ENCODE peak calls at places on chromosomes 16 and 17, in five cellular contexts. E is CD4-positive, alpha-beta T cell; K is keratinocyte; Q is pancreas; H is GM23338. F is an unnamed sample.

GRCh38 chr16:25024900-25025299 is 9.7 kb upstream of the ARHGAP17 start:
- DNase-seq in H (no peak), E (no peak), K (no peak), Q (no peak), F (no peak)

GRCh38 chr16:53429221-53429943 is 4.9 kb upstream of the RBL2 start:
- DNase-seq in E (no peak), H (no peak), K (no peak), Q (peak; percentile 36), F (no peak)

GRCh38 chr16:79519448-79519847 is 81.1 kb downstream of the MAF start:
- DNase-seq in E (no peak), K (no peak), Q (no peak), H (no peak), F (no peak)

GRCh38 chr16:87404764-87405625 is 12.9 kb downstream of the MAP1LC3B start:
- DNase-seq in K (no peak), Q (no peak), E (no peak), H (no peak), F (no peak)

GRCh38 chr17:41692722-41693521 is 4.2 kb downstream of the EIF1 start:
- DNase-seq in K (no peak), E (no peak), Q (peak; percentile 53), H (no peak), F (no peak)

GRCh38 chr16:29665294-29666077 is 2.4 kb downstream of the SPN start:
- DNase-seq in E (peak; percentile 19), Q (no peak), K (no peak), H (no peak), F (no peak)

GRCh38 chr17:29977836-29978235 is 36.4 kb downstream of the EFCAB5 start:
- DNase-seq in K (no peak), Q (no peak), E (no peak), H (no peak), F (no peak)

GRCh38 chr16:27264151-27264550 is 4.4 kb downstream of the NSMCE1 start:
- DNase-seq in H (no peak), Q (no peak), E (no peak), K (peak; percentile 44), F (no peak)

GRCh38 chr16:73215482-73216377 is 167.8 kb upstream of the ZFHX3 start:
- DNase-seq in H (no peak), K (no peak), Q (no peak), E (no peak), F (no peak)

GRCh38 chr17:56810286-56810781 is 23.4 kb downstream of the C17orf67 start:
- DNase-seq in E (no peak), Q (no peak), K (no peak), H (no peak), F (no peak)

GRCh38 chr17:79573196-79573929 is 37.5 kb downstream of the RBFOX3 start:
- DNase-seq in Q (no peak), E (no peak), K (no peak), H (no peak), F (no peak)

GRCh38 chr16:11396241-11397048 is 51.2 kb downstream of the RMI2 start:
- DNase-seq in H (peak; percentile 93), Q (peak; percentile 78), K (no peak), E (peak; percentile 66), F (peak; percentile 63)

GRCh38 chr17:7572338-7572587 is 7.2 kb upstream of the CD68 start:
- DNase-seq in H (no peak), E (no peak), K (no peak), Q (no peak), F (no peak)

DNA sequence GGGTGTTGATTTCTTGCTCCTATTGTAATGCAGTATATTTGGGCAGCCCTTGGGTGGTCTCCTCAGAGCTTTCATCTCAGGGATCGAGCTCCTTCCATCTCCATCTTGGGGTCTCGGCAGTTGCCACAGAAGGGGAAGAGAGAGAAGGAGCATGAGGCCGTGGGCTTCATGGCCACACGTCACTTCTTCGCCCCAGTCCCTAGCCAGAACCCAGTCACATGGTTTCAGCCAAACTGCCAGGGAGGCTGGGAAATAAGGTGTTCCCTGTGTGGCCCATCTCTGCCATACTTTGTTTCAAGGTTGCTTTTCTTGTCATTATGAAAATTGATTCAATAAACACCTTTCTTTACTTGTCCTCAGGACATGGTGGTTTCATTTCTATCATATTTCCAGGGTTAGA is 68.4 kb upstream of the NKD1 start:
- DNase-seq in H (no peak), E (no peak), Q (no peak), K (no peak), F (no peak)
- H3K27me3 ChIP-seq in H (no peaks in the 10 kb centered on the region), E (no peaks in the 10 kb centered on the region), Q (no peaks in the 10 kb centered on the region), K (peaks cover 14% of the 10 kb centered on the region), F (no peaks in the 10 kb centered on the region)

GRCh38 chr17:36931697-36932382 is 5.4 kb upstream of the LHX1 start:
- DNase-seq in E (no peak), Q (no peak), K (no peak), H (no peak), F (no peak)
- H3K27me3 ChIP-seq in E (peaks cover 98% of the 10 kb centered on the region), Q (no peaks in the 10 kb centered on the region), K (peaks cover 78% of the 10 kb centered on the region), H (peaks cover 100% of the 10 kb centered on the region), F (peaks cover 80% of the 10 kb centered on the region)

DNA sequence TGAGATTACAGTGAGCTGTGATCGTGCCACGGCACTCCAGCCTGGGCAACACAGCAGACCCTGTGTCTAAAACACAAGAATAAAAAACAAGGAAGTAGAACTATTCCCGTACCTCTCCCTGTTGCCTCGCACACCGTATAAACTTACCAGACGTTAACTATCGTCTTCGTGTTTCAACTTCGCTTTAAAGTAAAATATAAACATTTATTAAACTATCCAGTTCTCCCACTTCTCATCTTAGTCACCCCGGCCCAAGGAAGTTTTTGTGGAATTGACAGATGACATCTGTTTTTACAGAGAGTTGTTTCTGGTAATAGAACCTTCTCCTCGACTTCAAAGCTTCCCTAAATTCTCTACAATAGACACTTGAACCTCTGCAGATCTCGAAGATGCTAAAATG is 83.1 kb downstream of the NXN start:
- DNase-seq in H (no peak), Q (no peak), K (no peak), E (no peak), F (no peak)
- H3K27me3 ChIP-seq in H (no peaks in the 10 kb centered on the region), Q (no peaks in the 10 kb centered on the region), K (no peaks in the 10 kb centered on the region), E (peaks cover 4% of the 10 kb centered on the region), F (no peaks in the 10 kb centered on the region)

GRCh38 chr17:74859439-74860228 is at the start of gene GRIN2C:
- DNase-seq in K (no peak), Q (no peak), H (no peak), E (peak; percentile 33), F (no peak)

GRCh38 chr17:74860229-74860998 is 729 bp upstream of the GRIN2C start:
- DNase-seq in H (peak; percentile 52), K (no peak), Q (no peak), E (no peak), F (no peak)

GRCh38 chr17:74861554-74862107 is 1.9 kb upstream of the GRIN2C start:
- DNase-seq in K (no peak), H (peak; percentile 40), Q (no peak), E (no peak), F (no peak)

GRCh38 chr17:74862108-74862901 is 2.6 kb upstream of the GRIN2C start:
- DNase-seq in E (peak; percentile 70), K (no peak), Q (peak; percentile 62), H (peak; percentile 90), F (no peak)

DNA sequence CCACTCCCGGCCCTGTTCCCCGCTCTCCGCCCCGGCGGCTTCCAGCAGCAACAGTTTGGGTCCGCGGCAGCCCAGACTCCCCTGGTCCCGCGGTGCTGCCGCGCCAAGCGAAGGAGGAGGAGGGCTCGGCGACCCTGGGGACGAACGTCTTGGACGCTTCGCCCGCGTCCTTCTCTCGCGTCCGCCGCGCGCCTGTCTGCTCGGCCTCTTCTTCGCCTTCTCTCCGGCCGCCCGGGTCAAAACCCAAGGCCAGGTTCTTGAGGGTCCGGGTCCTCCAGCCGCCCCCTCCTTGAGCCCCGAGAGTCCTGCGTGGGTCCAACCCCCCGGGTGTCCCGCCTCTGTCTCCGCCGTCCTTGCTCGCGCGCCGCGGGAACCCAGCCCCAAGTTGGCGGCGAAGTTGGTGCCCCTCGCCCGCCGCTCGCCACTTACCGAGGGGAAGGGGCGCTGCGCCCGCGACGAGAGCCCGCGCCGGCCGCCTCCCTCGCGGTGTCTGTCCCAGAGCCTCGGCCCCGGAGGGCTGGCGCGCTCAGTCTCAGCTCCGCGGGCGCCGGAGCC is 1.4 kb upstream of the GRIN2C start:
- DNase-seq in Q (no peak), H (peak; percentile 37), K (no peak), E (no peak), F (no peak)
- H3K27me3 ChIP-seq in Q (no peaks in the 10 kb centered on the region), H (peaks cover 63% of the 10 kb centered on the region), K (peaks cover 56% of the 10 kb centered on the region), E (peaks cover 54% of the 10 kb centered on the region), F (peaks cover 54% of the 10 kb centered on the region)

F was measured in NT2/D1.